ENCODE peak calls at places on chromosomes 11 and 22, in five cellular contexts. F, I, L, A and C are unnamed samples.

GRCh38 chr22:20979243-20979809 is 2.8 kb upstream of the LZTR1 start:
- DNase-seq in F (peak; percentile 37), I (no peak), L (no peak), A (peak; percentile 90), C (peak; percentile 54)

GRCh38 chr11:41989173-41989572 is 529.7 kb upstream of the LRRC4C start:
- DNase-seq in F (no peak), I (no peak), L (no peak), A (no peak), C (no peak)

GRCh38 chr22:47225080-47225930 is 462.9 kb downstream of the TBC1D22A start:
- DNase-seq in F (no peak), I (no peak), L (no peak), A (no peak), C (no peak)

GRCh38 chr22:21020802-21021429 is 6.0 kb downstream of the P2RX6 start:
- DNase-seq in F (no peak), I (peak; percentile 16), L (no peak), A (no peak), C (no peak)

GRCh38 chr11:1470681-1471611 is 15.6 kb downstream of the MOB2 start:
- DNase-seq in F (no peak), I (no peak), L (no peak), A (no peak), C (no peak)

GRCh38 chr11:76695133-76695532 is 24.6 kb upstream of the LRRC32 start:
- DNase-seq in F (no peak), I (no peak), L (no peak), A (no peak), C (no peak)

GRCh38 chr11:111409915-111410314 is 30.8 kb upstream of the POU2AF1 start:
- DNase-seq in F (no peak), I (no peak), L (no peak), A (no peak), C (no peak)

GRCh38 chr11:72317982-72318381 is 74.0 kb upstream of the PHOX2A start:
- DNase-seq in F (no peak), I (no peak), L (no peak), A (no peak), C (no peak)

GRCh38 chr22:43796567-43796966 is 15.5 kb downstream of the EFCAB6 start:
- DNase-seq in F (no peak), I (peak; percentile 41), L (no peak), A (no peak), C (peak; percentile 51)

GRCh38 chr11:104650234-104650633 is 248.0 kb downstream of the CASP12 start:
- DNase-seq in F (no peak), I (no peak), L (no peak), A (no peak), C (no peak)

GRCh38 chr22:27377901-27378300 is 423.7 kb downstream of the MN1 start:
- DNase-seq in F (no peak), I (no peak), L (no peak), A (no peak), C (no peak)

GRCh38 chr22:19038728-19039447 is 83.3 kb downstream of the DGCR2 start:
- DNase-seq in F (no peak), I (no peak), L (no peak), A (peak; percentile 18), C (no peak)

GRCh38 chr11:4093519-4094347 is 866 bp upstream of the RRM1 start:
- DNase-seq in F (no peak), I (no peak), L (no peak), A (no peak), C (no peak)